ENCODE peak calls at places on chromosomes 2 and 18, in four cellular contexts. One of them, this sample, is unnamed.

GRCh38 chr2:125855204-125855603 is 800.8 kb upstream of the GYPC start:
- DNase-seq in natural killer cell: no peak
- DNase-seq in astrocyte of the cerebellum: no peak
- DNase-seq in CD8-positive, alpha-beta T cell: no peak
- DNase-seq in this sample: no peak

GRCh38 chr18:22300665-22301636 is 116.8 kb downstream of the CTAGE1 start:
- DNase-seq in natural killer cell: no peak
- DNase-seq in astrocyte of the cerebellum: no peak
- DNase-seq in CD8-positive, alpha-beta T cell: no peak
- DNase-seq in this sample: no peak

GRCh38 chr2:10303634-10304378 is 1.1 kb downstream of the HPCAL1 start:
- DNase-seq in natural killer cell: peak
- DNase-seq in astrocyte of the cerebellum: no peak
- DNase-seq in CD8-positive, alpha-beta T cell: peak
- DNase-seq in this sample: peak

GRCh38 chr18:52376104-52376503 is 36.1 kb downstream of the DCC start:
- DNase-seq in natural killer cell: no peak
- DNase-seq in astrocyte of the cerebellum: no peak
- DNase-seq in CD8-positive, alpha-beta T cell: no peak
- DNase-seq in this sample: no peak

GRCh38 chr2:9380702-9381628 is 42.4 kb downstream of the ITGB1BP1 start:
- DNase-seq in natural killer cell: no peak
- DNase-seq in astrocyte of the cerebellum: peak
- DNase-seq in CD8-positive, alpha-beta T cell: no peak
- DNase-seq in this sample: no peak

GRCh38 chr2:28232267-28232666 is 160.4 kb upstream of the FOSL2 start:
- DNase-seq in natural killer cell: no peak
- DNase-seq in astrocyte of the cerebellum: no peak
- DNase-seq in CD8-positive, alpha-beta T cell: no peak
- DNase-seq in this sample: no peak

GRCh38 chr2:207252979-207253640 is 87.4 kb upstream of the KLF7 start:
- DNase-seq in natural killer cell: no peak
- DNase-seq in astrocyte of the cerebellum: no peak
- DNase-seq in CD8-positive, alpha-beta T cell: no peak
- DNase-seq in this sample: no peak

GRCh38 chr2:149090706-149091105 is 52.2 kb downstream of the LYPD6B start:
- DNase-seq in natural killer cell: no peak
- DNase-seq in astrocyte of the cerebellum: no peak
- DNase-seq in CD8-positive, alpha-beta T cell: no peak
- DNase-seq in this sample: no peak

GRCh38 chr2:189570565-189570964 is 10.0 kb downstream of the SLC40A1 start:
- DNase-seq in natural killer cell: no peak
- DNase-seq in astrocyte of the cerebellum: peak
- DNase-seq in CD8-positive, alpha-beta T cell: no peak
- DNase-seq in this sample: no peak

GRCh38 chr2:75602724-75603342 is 42.1 kb upstream of the EVA1A start:
- DNase-seq in natural killer cell: no peak
- DNase-seq in astrocyte of the cerebellum: peak
- DNase-seq in CD8-positive, alpha-beta T cell: no peak
- DNase-seq in this sample: no peak

GRCh38 chr2:85234879-85235278 is 92.9 kb downstream of the TGOLN2 start:
- DNase-seq in natural killer cell: no peak
- DNase-seq in astrocyte of the cerebellum: no peak
- DNase-seq in CD8-positive, alpha-beta T cell: no peak
- DNase-seq in this sample: no peak

GRCh38 chr2:201827621-201828020 is 21.3 kb downstream of the CDK15 start:
- DNase-seq in natural killer cell: no peak
- DNase-seq in astrocyte of the cerebellum: no peak
- DNase-seq in CD8-positive, alpha-beta T cell: no peak
- DNase-seq in this sample: no peak

GRCh38 chr18:74840492-74841167 is 243.0 kb downstream of the ZNF407 start:
- DNase-seq in natural killer cell: no peak
- DNase-seq in astrocyte of the cerebellum: no peak
- DNase-seq in CD8-positive, alpha-beta T cell: no peak
- DNase-seq in this sample: no peak

GRCh38 chr2:197810490-197810889 is 6.1 kb downstream of the PLCL1 start:
- DNase-seq in natural killer cell: no peak
- DNase-seq in astrocyte of the cerebellum: no peak
- DNase-seq in CD8-positive, alpha-beta T cell: no peak
- DNase-seq in this sample: no peak

GRCh38 chr2:172924070-172924469 is 151.6 kb upstream of the MAP3K20 start:
- DNase-seq in natural killer cell: no peak
- DNase-seq in astrocyte of the cerebellum: no peak
- DNase-seq in CD8-positive, alpha-beta T cell: no peak
- DNase-seq in this sample: no peak

GRCh38 chr2:25342372-25343186 is 854 bp upstream of the DNMT3A start:
- DNase-seq in natural killer cell: peak
- DNase-seq in astrocyte of the cerebellum: peak
- DNase-seq in CD8-positive, alpha-beta T cell: peak
- DNase-seq in this sample: peak

GRCh38 chr2:190843874-190844699 is 36.5 kb upstream of the GLS start:
- DNase-seq in natural killer cell: no peak
- DNase-seq in astrocyte of the cerebellum: no peak
- DNase-seq in CD8-positive, alpha-beta T cell: no peak
- DNase-seq in this sample: no peak

GRCh38 chr18:3117493-3118192 is 102.1 kb downstream of the MYOM1 start:
- DNase-seq in natural killer cell: no peak
- DNase-seq in astrocyte of the cerebellum: no peak
- DNase-seq in CD8-positive, alpha-beta T cell: no peak
- DNase-seq in this sample: no peak

DNA sequence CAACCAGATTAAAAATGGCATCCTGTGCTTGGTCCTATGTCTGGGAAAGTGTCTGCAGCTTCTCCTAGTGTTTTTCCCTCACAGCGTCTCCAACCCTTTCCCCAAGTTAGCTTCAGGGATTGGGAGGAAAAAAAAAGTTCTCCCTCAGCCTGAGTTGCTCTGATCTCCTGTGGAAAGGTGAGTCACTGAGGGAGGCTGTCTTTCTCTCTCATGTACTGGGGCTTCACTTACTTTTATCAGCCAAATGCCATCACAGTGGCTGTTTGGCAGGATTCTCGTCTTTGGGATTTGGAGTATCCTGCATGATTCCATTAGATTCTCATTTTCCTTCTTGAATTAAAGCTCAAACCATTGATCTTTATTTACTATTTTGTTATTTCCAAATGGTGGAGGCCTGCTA is 18.1 kb downstream of the GTF2A1L start:
- DNase-seq in natural killer cell: no peak
- DNase-seq in astrocyte of the cerebellum: no peak
- DNase-seq in CD8-positive, alpha-beta T cell: no peak
- DNase-seq in this sample: no peak
- TF ChIP-seq CTCF in natural killer cell: no peak
- TF ChIP-seq CTCF in astrocyte of the cerebellum: no peak
- TF ChIP-seq CTCF in CD8-positive, alpha-beta T cell: no peak
- TF ChIP-seq CTCF in this sample: no peak

DNA sequence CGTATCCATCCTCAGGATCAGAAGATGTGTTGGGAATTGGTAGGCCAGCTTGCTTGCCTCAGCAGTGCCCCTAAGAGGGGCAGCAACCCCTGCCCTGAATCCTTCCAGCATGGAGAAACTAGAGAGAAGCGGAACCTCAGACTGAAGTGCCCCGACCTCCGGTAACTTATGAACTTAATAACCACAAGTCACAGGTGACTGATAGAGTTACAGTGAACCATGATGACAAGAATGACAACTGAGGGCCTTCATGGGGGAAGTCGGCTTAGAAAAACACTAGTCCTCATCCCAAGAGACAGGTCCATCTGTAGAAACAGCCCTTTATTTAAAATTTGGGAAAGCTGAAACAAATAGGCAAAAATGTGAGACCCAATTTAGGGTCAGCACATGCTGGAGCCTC is 42.5 kb upstream of the TMEM87B start:
- DNase-seq in natural killer cell: no peak
- DNase-seq in astrocyte of the cerebellum: no peak
- DNase-seq in CD8-positive, alpha-beta T cell: no peak
- DNase-seq in this sample: no peak
- TF ChIP-seq CTCF in natural killer cell: no peak
- TF ChIP-seq CTCF in astrocyte of the cerebellum: no peak
- TF ChIP-seq CTCF in CD8-positive, alpha-beta T cell: no peak
- TF ChIP-seq CTCF in this sample: no peak

DNA sequence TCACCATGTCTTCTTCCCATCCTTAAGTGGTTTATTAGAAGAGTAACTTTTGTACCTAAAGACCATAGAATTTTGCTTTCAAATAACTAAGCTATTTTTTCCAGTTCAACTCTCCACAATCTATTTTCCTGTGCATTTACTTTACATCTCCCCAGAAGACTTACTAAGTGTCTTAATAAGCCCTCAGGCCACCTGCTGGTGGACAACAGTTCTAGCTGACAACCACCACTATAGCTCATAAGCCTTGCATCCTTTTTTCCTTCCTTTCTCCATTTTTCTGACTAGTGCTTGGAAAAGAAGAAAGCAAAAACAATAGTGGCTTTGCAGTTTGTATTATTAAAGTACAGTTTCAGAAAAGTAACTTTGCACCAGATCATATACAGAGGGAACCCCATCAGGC is 149.5 kb upstream of the TMEM200C start:
- DNase-seq in natural killer cell: no peak
- DNase-seq in astrocyte of the cerebellum: no peak
- DNase-seq in CD8-positive, alpha-beta T cell: no peak
- DNase-seq in this sample: no peak
- TF ChIP-seq CTCF in natural killer cell: no peak
- TF ChIP-seq CTCF in astrocyte of the cerebellum: peak
- TF ChIP-seq CTCF in CD8-positive, alpha-beta T cell: no peak
- TF ChIP-seq CTCF in this sample: no peak

GRCh38 chr2:174636979-174637378 is 39.4 kb upstream of the WIPF1 start:
- DNase-seq in natural killer cell: no peak
- DNase-seq in astrocyte of the cerebellum: no peak
- DNase-seq in CD8-positive, alpha-beta T cell: no peak
- DNase-seq in this sample: no peak
- TF ChIP-seq CTCF in natural killer cell: no peak
- TF ChIP-seq CTCF in astrocyte of the cerebellum: no peak
- TF ChIP-seq CTCF in CD8-positive, alpha-beta T cell: no peak
- TF ChIP-seq CTCF in this sample: no peak

DNA sequence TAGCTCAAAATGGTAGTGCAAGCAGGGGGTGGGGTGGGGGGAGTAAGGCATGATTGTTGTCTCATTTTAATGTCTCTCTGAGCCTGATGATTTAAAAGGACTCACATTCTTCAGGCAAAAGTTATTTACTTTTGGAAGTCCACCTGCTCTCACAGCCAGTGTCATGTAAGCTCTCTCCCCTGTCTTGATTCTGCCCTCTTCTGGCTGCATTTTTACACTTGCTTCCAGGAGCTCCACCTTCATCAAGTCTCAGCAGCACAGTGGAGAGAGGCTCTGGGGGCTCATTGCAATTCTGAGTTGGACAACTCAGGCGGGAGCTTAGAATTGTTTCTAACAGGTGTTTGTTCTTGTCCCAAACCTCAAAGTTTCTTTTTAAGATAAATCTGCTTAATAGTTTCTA is 39.2 kb downstream of the GNAL start:
- DNase-seq in natural killer cell: no peak
- DNase-seq in astrocyte of the cerebellum: no peak
- DNase-seq in CD8-positive, alpha-beta T cell: no peak
- DNase-seq in this sample: no peak
- TF ChIP-seq CTCF in natural killer cell: no peak
- TF ChIP-seq CTCF in astrocyte of the cerebellum: peak
- TF ChIP-seq CTCF in CD8-positive, alpha-beta T cell: no peak
- TF ChIP-seq CTCF in this sample: no peak

This sample was measured in activated B cell treated with CpG ODN at 0.5 μM for 24 hours.